ENCODE peak calls at places on chromosome 6, in ten cellular contexts. J is fibroblast of lung; M is spleen; V is adrenal gland; C is vagina; W is CD8-positive, alpha-beta T cell; G is right cardiac atrium; S is mammary epithelial cell; B is CD8-positive, alpha-beta memory T cell; H is neuronal stem cell. E is an unnamed sample. For H3K27me3, the result is how much of the 10 kb centered on the place peaks cover.

GRCh38 chr6:8023638-8024037 is 40.6 kb downstream of the BLOC1S5 start:
- DNase-seq in J (no peak), G (no peak), W (no peak), C (no peak), S (no peak), M (no peak), H (no peak), B (no peak), V (no peak), E (no peak)

GRCh38 chr6:166929534-166930189 is 26.7 kb downstream of the RNASET2 start:
- DNase-seq in J (no peak), B (no peak), S (no peak), H (no peak), V (no peak), M (peak), W (no peak), G (no peak), C (peak), E (no peak)

GRCh38 chr6:100001915-100002388 is 7.9 kb upstream of the MCHR2 start:
- DNase-seq in S (peak), G (peak), M (no peak), H (peak), V (peak), W (peak), J (peak), B (peak), C (no peak), E (no peak)

GRCh38 chr6:167709196-167709595 is 117.5 kb upstream of the AFDN start:
- DNase-seq in M (peak), C (no peak), J (no peak), V (no peak), G (no peak), B (no peak), W (peak), S (no peak), H (no peak), E (no peak)

GRCh38 chr6:129501401-129502051 is 208.5 kb downstream of the ARHGAP18 start:
- DNase-seq in M (no peak), C (no peak), H (no peak), J (peak), W (no peak), G (peak), V (peak), S (peak), B (no peak), E (no peak)

GRCh38 chr6:132205946-132206345 is 195.3 kb downstream of the MOXD1 start:
- DNase-seq in S (no peak), J (peak), C (no peak), B (no peak), W (no peak), M (no peak), G (no peak), V (no peak), H (no peak), E (no peak)

GRCh38 chr6:25369450-25370086 is 90.4 kb downstream of the CARMIL1 start:
- DNase-seq in G (peak), S (peak), B (no peak), J (peak), V (no peak), H (no peak), M (no peak), W (peak), C (no peak), E (no peak)

GRCh38 chr6:163263196-163263595 is 151.3 kb upstream of the QKI start:
- DNase-seq in H (no peak), B (no peak), S (no peak), V (no peak), W (no peak), C (no peak), G (peak), M (no peak), J (peak), E (no peak)

GRCh38 chr6:107491791-107492674 is 2.1 kb downstream of the SOBP start:
- DNase-seq in S (peak), B (no peak), C (no peak), G (peak), V (peak), M (no peak), J (peak), H (no peak), W (no peak), E (no peak)

GRCh38 chr6:113361014-113361645 is 496.0 kb upstream of the MARCKS start:
- DNase-seq in J (peak), W (no peak), S (peak), M (no peak), V (no peak), C (no peak), B (no peak), H (no peak), G (no peak), E (no peak)

GRCh38 chr6:118912646-118913045 is 18.7 kb downstream of the ASF1A start:
- DNase-seq in S (no peak), J (no peak), V (no peak), C (no peak), B (no peak), G (no peak), M (no peak), W (no peak), H (no peak), E (no peak)

GRCh38 chr6:11865926-11866325 is 87.3 kb upstream of the ADTRP start:
- DNase-seq in G (no peak), H (no peak), S (no peak), V (no peak), J (peak), W (no peak), C (no peak), B (no peak), M (no peak), E (no peak)

GRCh38 chr6:47484616-47485015 is 7.0 kb downstream of the CD2AP start:
- DNase-seq in C (no peak), M (no peak), B (no peak), V (no peak), J (peak), S (peak), G (no peak), W (no peak), H (no peak), E (no peak)

GRCh38 chr6:3522561-3523287 is 65.9 kb upstream of the SLC22A23 start:
- DNase-seq in J (peak), W (no peak), H (no peak), M (no peak), G (no peak), V (no peak), B (no peak), C (no peak), S (peak), E (no peak)

GRCh38 chr6:137024172-137024990 is 20.4 kb downstream of the IL20RA start:
- DNase-seq in C (no peak), H (no peak), W (no peak), G (no peak), M (no peak), J (peak), S (peak), V (no peak), B (no peak), E (no peak)

GRCh38 chr6:47258724-47259347 is 50.9 kb downstream of the TNFRSF21 start:
- DNase-seq in W (no peak), S (no peak), C (no peak), V (no peak), M (no peak), G (no peak), J (no peak), B (no peak), H (no peak), E (no peak)

GRCh38 chr6:106538145-106538544 is 91.2 kb downstream of the RTN4IP1 start:
- DNase-seq in C (no peak), S (no peak), H (no peak), B (no peak), W (no peak), M (no peak), G (no peak), J (no peak), V (no peak), E (no peak)

GRCh38 chr6:28446818-28447511 is 3.7 kb upstream of the ZSCAN23 start:
- DNase-seq in W (peak), G (no peak), V (no peak), J (peak), M (no peak), S (no peak), B (no peak), H (peak), C (no peak), E (no peak)

GRCh38 chr6:28491984-28492317 is 23.6 kb downstream of the GPX6 start:
- DNase-seq in G (no peak), H (no peak), J (no peak), S (no peak), B (no peak), C (no peak), W (no peak), V (no peak), M (no peak), E (no peak)

GRCh38 chr6:30357678-30358339 is 12.9 kb downstream of the RPP21 start:
- DNase-seq in H (peak), J (peak), W (peak), C (no peak), V (peak), S (peak), B (peak), M (no peak), G (peak), E (peak)

GRCh38 chr6:131199568-131200272 is 64.5 kb downstream of the AKAP7 start:
- DNase-seq in V (no peak), S (peak), W (peak), G (no peak), J (peak), H (peak), M (peak), B (peak), C (no peak), E (peak)

GRCh38 chr6:168047841-168048723 is 30.9 kb downstream of the FRMD1 start:
- DNase-seq in H (no peak), C (no peak), J (no peak), B (no peak), G (peak), W (no peak), M (peak), S (no peak), V (no peak), E (no peak)

GRCh38 chr6:56652994-56653393 is 10.3 kb upstream of the DST start:
- DNase-seq in G (no peak), C (no peak), W (no peak), S (peak), V (no peak), M (no peak), J (peak), B (no peak), H (no peak), E (no peak)

GRCh38 chr6:36389353-36389752 is 1.9 kb upstream of the ETV7 start:
- DNase-seq in G (no peak), W (no peak), S (no peak), M (no peak), B (no peak), J (no peak), C (no peak), V (no peak), H (no peak), E (no peak)

GRCh38 chr6:36383608-36384007 is 3.9 kb downstream of the ETV7 start:
- DNase-seq in C (no peak), W (no peak), J (no peak), V (no peak), H (no peak), M (no peak), G (no peak), B (no peak), S (no peak), E (no peak)

GRCh38 chr6:36384095-36384494 is 3.4 kb downstream of the ETV7 start:
- DNase-seq in G (no peak), M (no peak), V (no peak), H (no peak), B (no peak), C (no peak), W (no peak), S (no peak), J (no peak), E (no peak)

GRCh38 chr6:36386495-36387439 is 702 bp downstream of the ETV7 start:
- DNase-seq in V (peak), G (no peak), M (no peak), W (no peak), B (peak), H (no peak), J (peak), S (peak), C (no peak), E (no peak)

DNA sequence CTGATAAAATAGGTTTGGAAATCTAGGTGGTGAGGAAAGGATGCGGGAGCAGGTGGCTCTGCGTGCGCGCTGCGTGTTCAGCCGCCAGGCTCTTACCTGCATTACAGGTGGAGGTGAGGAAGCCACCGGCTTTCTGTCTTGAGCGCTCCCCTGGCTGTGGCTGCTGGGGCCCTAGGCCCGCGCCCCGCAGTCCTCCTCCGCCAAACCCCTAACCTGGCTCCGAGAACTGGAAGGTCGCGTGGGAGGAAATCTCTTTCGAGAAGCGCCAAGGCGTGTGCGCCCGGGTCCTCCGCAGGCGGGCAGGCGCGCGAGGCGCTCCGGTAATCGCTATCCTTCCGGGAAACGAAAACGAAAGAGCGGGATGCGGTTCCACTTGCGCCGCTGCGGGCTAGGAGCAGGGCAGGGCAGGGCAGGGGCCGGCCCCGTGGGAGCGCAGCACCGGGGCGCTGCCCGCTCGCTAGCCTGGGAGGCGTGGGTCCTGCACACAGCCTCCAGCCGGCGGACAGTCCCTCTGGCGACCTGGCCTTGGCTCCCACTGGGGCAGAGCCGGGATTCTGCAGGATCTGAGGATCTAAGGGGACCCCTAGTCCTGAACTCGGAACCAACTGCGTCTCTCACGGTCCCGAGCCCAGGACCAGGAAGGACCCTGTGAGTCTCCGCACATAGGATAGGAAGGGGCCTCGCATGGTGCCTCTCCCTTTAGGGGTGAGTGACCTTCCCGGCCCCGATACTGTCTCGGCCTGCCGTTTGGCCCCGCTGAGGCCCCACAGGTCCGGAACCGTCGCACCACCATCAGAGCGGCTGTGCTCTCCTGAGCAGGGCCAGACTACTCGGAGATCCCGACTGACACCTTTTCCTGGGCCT is at the start of gene ETV7:
- DNase-seq in W (no peak), H (no peak), C (no peak), M (peak), B (peak), S (peak), G (peak), J (peak), V (peak), E (peak)
- H3K27me3 ChIP-seq in W (under half), H (under half), C (under half), M (under half), B (under half), S (under half), G (under half), J (under half), V (under half), E (under half)

DNA sequence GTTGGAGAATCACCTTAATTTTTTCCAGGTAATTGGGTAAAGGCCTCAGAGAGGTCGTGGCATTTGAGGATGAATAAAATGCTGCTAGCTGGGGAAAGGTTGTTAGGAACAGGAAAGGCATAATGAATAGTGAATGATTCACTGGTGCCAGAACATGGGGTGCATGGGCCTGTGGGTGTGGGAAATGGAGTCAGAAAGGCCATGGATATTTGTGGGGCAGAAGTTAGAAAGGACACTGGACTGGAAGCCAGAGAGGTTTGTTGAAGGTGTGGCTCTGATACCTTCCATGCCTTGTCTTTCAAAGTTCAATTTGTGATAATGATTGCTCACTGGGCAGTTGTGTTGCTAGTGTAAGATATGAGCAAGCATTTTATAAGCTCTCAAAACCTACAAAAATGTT is 32.7 kb downstream of the LRRC1 start:
- DNase-seq in J (no peak), H (no peak), V (no peak), B (no peak), S (peak), C (no peak), W (no peak), M (no peak), G (no peak), E (no peak)
- H3K27me3 ChIP-seq in J (under half), H (under half), V (under half), B (under half), S (under half), C (under half), W (under half), M (under half), G (under half), E (under half)

GRCh38 chr6:10425177-10425972 is 10.5 kb upstream of the TFAP2A start:
- DNase-seq in V (no peak), W (no peak), J (peak), M (no peak), S (no peak), C (no peak), G (no peak), H (no peak), B (no peak), E (no peak)

GRCh38 chr6:10429638-10430427 is 15.0 kb upstream of the TFAP2A start:
- DNase-seq in S (peak), C (no peak), M (no peak), B (no peak), W (no peak), J (peak), G (no peak), V (no peak), H (peak), E (no peak)

GRCh38 chr6:10424005-10424404 is 9.1 kb upstream of the TFAP2A start:
- DNase-seq in W (no peak), G (no peak), J (no peak), M (no peak), C (no peak), V (no peak), S (no peak), B (no peak), H (no peak), E (no peak)

GRCh38 chr6:10425973-10426780 is 11.3 kb upstream of the TFAP2A start:
- DNase-seq in H (no peak), V (peak), B (no peak), J (peak), W (no peak), G (no peak), C (no peak), S (peak), M (no peak), E (no peak)

DNA sequence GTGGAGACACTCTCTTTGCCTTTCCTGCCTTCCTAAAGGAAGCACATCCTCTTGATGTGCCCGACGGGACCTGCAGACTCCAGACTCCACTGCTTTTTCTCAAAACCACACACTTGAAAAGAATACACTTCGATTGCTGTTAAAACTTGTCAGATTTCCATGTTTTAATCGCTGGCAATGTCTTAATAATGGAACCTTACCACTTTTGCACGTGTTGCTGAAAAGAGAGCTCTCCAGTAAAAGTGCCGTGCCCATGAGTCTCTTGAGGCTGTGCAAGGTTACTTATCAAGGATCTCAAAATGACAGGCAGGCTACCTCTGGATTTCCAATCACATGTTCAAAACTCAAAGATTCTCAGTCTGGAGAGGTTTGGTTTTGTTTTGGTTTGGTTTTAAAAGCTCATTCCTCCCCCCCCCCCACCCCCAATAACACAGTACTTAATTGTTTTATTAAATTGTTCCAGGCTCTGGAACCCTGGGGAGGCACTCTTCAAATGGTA is 12.0 kb upstream of the TFAP2A start:
- DNase-seq in V (no peak), S (no peak), G (no peak), B (no peak), H (no peak), C (no peak), M (no peak), J (no peak), W (no peak), E (no peak)
- H3K27me3 ChIP-seq in V (under half), S (under half), G (under half), B (under half), H (under half), C (under half), M (under half), J (under half), W (half or more), E (half or more)

DNA sequence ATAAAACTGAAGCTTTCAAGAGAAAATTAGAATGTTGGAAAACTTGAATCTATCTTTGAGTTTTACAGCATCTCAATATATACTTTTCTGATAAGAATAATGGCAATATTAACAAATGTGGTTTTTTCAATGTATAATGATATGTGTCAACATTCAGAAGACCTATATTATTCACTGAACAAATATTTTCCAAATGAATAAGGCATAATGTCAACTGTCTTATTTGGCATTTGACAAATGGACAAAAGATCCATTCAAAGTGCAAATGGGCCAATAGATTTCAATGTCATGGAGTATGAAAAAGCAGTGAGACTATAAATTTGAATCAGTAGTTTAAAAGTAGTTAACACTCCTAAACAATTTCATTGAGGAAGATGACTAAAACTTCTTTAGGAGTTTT is 20.9 kb downstream of the LMBRD1 start:
- DNase-seq in G (no peak), J (no peak), B (no peak), V (no peak), H (no peak), S (no peak), W (no peak), M (no peak), C (no peak), E (no peak)
- H3K27me3 ChIP-seq in G (under half), J (under half), B (under half), V (under half), H (under half), S (under half), W (under half), M (under half), C (under half), E (under half)

GRCh38 chr6:43705996-43706395 is 18.4 kb upstream of the MRPS18A start:
- DNase-seq in V (no peak), C (no peak), J (peak), M (no peak), S (no peak), B (no peak), H (no peak), G (no peak), W (no peak), E (no peak)
- H3K27me3 ChIP-seq in V (under half), C (under half), J (under half), M (under half), S (under half), B (under half), H (under half), G (under half), W (under half), E (under half)